ENCODE peak calls at places on chromosomes 16 and 17, in four cellular contexts. S, O, G and C are unnamed samples.

GRCh38 chr16:24347556-24347955 is 91.4 kb downstream of the CACNG3 start:
- DNase-seq in S (no peak), O (no peak), G (no peak), C (no peak)

GRCh38 chr16:15949210-15950166 is at the start of gene ABCC1:
- DNase-seq in S (peak; percentile 41), O (peak; percentile 25), G (no peak), C (no peak)

GRCh38 chr16:76441391-76441790 is 164.2 kb downstream of the CNTNAP4 start:
- DNase-seq in S (no peak), O (no peak), G (no peak), C (no peak)

GRCh38 chr16:23700509-23700908 is 12.5 kb downstream of the ERN2 start:
- DNase-seq in S (no peak), O (no peak), G (no peak), C (no peak)

GRCh38 chr16:426115-426905 is 861 bp downstream of the RAB11FIP3 start:
- DNase-seq in S (no peak), O (no peak), G (no peak), C (no peak)

GRCh38 chr16:369866-370436 is 387 bp downstream of the MRPL28 start:
- DNase-seq in S (no peak), O (no peak), G (no peak), C (no peak)

GRCh38 chr17:22268214-22268911 is 576.0 kb downstream of the KCNJ18 start:
- DNase-seq in S (no peak), O (no peak), G (no peak), C (no peak)

GRCh38 chr17:79948918-79949645 is 86.6 kb downstream of the TBC1D16 start:
- DNase-seq in S (peak; percentile 58), O (no peak), G (no peak), C (peak; percentile 49)

GRCh38 chr17:77704048-77704815 is 254.3 kb upstream of the TNRC6C start:
- DNase-seq in S (no peak), O (no peak), G (no peak), C (no peak)

GRCh38 chr16:23518435-23518891 is 8.2 kb upstream of the GGA2 start:
- DNase-seq in S (no peak), O (peak; percentile 20), G (peak; percentile 37), C (no peak)

GRCh38 chr17:8921147-8921546 is 44.4 kb downstream of the PIK3R5 start:
- DNase-seq in S (no peak), O (no peak), G (no peak), C (no peak)

GRCh38 chr16:80527297-80527696 is 13.5 kb upstream of the DYNLRB2 start:
- DNase-seq in S (no peak), O (no peak), G (peak; percentile 26), C (no peak)